ENCODE peak calls at places on chromosomes 1 and 21, in nine cellular contexts. B, N, S, Q, O, K, R, I and L are unnamed samples.

GRCh38 chr1:147223740-147224615 is 1.2 kb downstream of the FMO5 start:
- DNase-seq in R (no peak), K (no peak), B (no peak), N (no peak), O (no peak), S (no peak), I (no peak), Q (no peak), L (no peak)

GRCh38 chr1:116754203-116754977 is at the start of gene CD2:
- DNase-seq in B (peak; percentile 85), Q (no peak), K (no peak), O (no peak), I (no peak), N (peak; percentile 62), S (no peak), R (no peak), L (peak; percentile 42)

GRCh38 chr21:43965911-43966585 is 46.1 kb upstream of the TRAPPC10 start:
- DNase-seq in O (no peak), B (no peak), K (no peak), S (no peak), R (no peak), N (no peak), Q (no peak), I (no peak), L (no peak)

GRCh38 chr21:39575778-39576177 is 37.0 kb upstream of the B3GALT5 start:
- DNase-seq in R (peak; percentile 20), Q (peak; percentile 6), N (no peak), O (no peak), K (no peak), B (no peak), S (peak; percentile 3), I (no peak), L (no peak)

GRCh38 chr1:246597340-246597739 is 31.1 kb downstream of the CNST start:
- DNase-seq in Q (peak; percentile 91), O (no peak), I (peak; percentile 95), B (peak; percentile 71), K (peak; percentile 63), S (peak; percentile 89), R (peak; percentile 60), N (no peak), L (no peak)

GRCh38 chr1:59446257-59446901 is 149.5 kb downstream of the FGGY start:
- DNase-seq in S (peak; percentile 91), Q (peak; percentile 97), R (peak; percentile 73), O (no peak), N (no peak), K (no peak), B (no peak), I (peak; percentile 78), L (no peak)

GRCh38 chr1:110240476-110241210 is 30.5 kb downstream of the KCNC4 start:
- DNase-seq in O (no peak), N (no peak), S (no peak), K (no peak), B (no peak), I (no peak), Q (no peak), R (no peak), L (no peak)

GRCh38 chr1:64940026-64940425 is 26.3 kb downstream of the JAK1 start:
- DNase-seq in O (no peak), S (no peak), Q (no peak), N (no peak), B (no peak), K (no peak), I (peak; percentile 43), R (peak; percentile 39), L (no peak)

GRCh38 chr1:169368406-169368769 is 393 bp downstream of the BLZF1 start:
- DNase-seq in B (peak; percentile 48), K (no peak), S (peak; percentile 17), R (peak; percentile 45), O (peak; percentile 51), Q (peak; percentile 15), I (no peak), N (peak; percentile 49), L (peak; percentile 34)

GRCh38 chr1:17776426-17776825 is 21.3 kb downstream of the ACTL8 start:
- DNase-seq in K (no peak), N (no peak), O (peak; percentile 35), Q (no peak), I (no peak), B (no peak), R (no peak), S (peak; percentile 12), L (no peak)

GRCh38 chr1:48093696-48094518 is 96.7 kb upstream of the TRABD2B start:
- DNase-seq in S (peak; percentile 16), B (peak; percentile 91), Q (peak; percentile 44), O (peak; percentile 92), R (peak; percentile 91), I (peak; percentile 50), K (no peak), N (peak; percentile 73), L (peak; percentile 43)

GRCh38 chr21:43970551-43970950 is 41.6 kb upstream of the TRAPPC10 start:
- DNase-seq in N (no peak), Q (no peak), K (no peak), O (no peak), B (no peak), R (no peak), I (no peak), S (no peak), L (no peak)

GRCh38 chr1:37605061-37605650 is 9.4 kb upstream of the GNL2 start:
- DNase-seq in Q (no peak), R (no peak), K (no peak), N (no peak), O (no peak), I (no peak), B (no peak), S (no peak), L (no peak)

DNA sequence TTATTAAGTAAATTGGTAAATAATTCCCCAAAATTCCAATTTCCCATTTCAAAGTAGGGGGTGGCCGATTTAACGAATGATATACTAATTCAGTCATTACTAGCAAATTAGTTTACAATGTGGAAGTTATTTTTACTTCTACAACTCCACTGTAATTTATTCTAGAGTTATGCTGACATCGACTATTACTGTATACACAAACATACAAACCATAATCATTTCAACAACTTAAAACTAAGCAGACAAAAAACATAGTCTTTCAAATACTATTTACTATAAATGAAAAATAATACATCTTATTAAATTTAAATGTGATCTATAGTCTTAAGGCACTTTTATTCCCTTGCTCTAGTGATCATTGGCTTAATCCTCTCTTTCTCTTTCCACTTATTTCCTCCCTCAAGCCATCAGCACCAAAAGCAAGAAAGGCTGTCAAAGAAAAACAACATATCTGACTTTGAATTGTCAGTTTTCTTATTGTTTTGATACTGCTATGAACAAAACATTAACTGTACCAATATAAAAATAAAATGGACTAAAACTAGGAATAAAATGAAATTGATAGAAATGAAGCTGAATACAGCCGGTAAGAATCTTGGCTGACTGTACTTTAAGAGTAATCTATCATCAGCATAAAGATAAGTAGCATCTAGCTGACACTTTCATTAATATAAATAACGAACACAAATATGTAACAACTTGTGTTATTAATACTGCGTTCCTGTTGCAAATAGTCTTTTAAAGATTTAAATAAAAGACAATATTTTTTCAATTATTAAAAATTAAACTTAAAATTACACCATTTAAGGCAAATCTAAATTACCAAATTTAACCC is 4.1 kb downstream of the CDC42BPA start:
- DNase-seq in N (no peak), R (no peak), K (no peak), O (no peak), I (no peak), B (no peak), Q (no peak), S (no peak), L (no peak)
- H3K4me3 ChIP-seq in N (no peak overlapping the region), R (peak overlapping the region; percentile 88), K (peak overlapping the region; percentile 60), O (peak overlapping the region; percentile 83), I (peak overlapping the region; percentile 76), B (no peak overlapping the region), Q (peak overlapping the region; percentile 59), S (peak overlapping the region; percentile 78), L (peak overlapping the region; percentile 79)

DNA sequence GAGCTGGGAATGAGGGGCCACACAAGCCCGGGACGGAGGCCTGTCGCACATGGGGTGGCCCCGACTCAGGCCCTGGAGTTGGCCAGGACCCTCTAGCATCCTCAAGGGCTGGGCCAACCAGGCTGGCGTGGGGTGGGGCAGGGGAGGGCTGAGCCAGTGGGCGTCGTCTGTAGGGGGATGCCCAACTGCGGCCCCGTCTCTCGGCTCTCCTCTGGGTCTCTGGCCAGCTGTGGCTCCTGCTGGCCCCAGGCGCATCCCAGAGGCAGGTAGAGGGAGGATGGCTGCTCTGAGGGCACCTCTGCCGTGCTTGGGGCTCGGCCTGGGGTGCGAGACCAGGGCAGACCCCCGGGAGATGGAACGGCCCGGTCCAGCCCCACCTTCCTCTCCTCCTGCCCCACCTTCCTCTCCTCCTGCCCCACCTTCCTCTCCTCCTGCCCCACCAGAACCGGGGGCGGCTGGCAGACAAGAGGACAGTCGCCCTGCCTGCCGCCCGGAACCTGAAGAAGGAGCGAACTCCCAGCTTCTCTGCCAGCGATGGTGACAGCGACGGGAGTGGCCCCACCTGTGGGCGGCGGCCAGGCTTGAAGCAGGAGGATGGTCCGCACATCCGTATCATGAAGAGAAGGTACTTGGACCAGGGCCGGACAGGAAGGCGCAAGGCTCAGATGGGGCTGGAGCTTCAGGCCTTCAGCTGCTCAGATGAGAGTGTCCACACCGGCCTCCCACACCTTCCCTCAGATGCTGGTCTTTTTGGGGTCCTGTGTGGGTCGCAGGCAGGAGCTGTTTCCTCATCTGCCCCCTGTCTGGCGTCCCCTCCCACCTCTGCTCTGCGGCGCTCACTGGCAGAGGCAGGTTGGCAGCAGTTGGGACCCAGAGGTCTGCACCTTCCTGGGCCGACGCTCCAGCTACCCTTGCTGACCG is 6.2 kb downstream of the SAMD11 start:
- DNase-seq in Q (no peak), S (no peak), O (no peak), N (no peak), I (no peak), R (no peak), K (no peak), B (no peak), L (no peak)
- H3K4me3 ChIP-seq in Q (no peak overlapping the region), S (no peak overlapping the region), O (no peak overlapping the region), N (no peak overlapping the region), I (no peak overlapping the region), R (no peak overlapping the region), K (no peak overlapping the region), B (no peak overlapping the region), L (no peak overlapping the region)

DNA sequence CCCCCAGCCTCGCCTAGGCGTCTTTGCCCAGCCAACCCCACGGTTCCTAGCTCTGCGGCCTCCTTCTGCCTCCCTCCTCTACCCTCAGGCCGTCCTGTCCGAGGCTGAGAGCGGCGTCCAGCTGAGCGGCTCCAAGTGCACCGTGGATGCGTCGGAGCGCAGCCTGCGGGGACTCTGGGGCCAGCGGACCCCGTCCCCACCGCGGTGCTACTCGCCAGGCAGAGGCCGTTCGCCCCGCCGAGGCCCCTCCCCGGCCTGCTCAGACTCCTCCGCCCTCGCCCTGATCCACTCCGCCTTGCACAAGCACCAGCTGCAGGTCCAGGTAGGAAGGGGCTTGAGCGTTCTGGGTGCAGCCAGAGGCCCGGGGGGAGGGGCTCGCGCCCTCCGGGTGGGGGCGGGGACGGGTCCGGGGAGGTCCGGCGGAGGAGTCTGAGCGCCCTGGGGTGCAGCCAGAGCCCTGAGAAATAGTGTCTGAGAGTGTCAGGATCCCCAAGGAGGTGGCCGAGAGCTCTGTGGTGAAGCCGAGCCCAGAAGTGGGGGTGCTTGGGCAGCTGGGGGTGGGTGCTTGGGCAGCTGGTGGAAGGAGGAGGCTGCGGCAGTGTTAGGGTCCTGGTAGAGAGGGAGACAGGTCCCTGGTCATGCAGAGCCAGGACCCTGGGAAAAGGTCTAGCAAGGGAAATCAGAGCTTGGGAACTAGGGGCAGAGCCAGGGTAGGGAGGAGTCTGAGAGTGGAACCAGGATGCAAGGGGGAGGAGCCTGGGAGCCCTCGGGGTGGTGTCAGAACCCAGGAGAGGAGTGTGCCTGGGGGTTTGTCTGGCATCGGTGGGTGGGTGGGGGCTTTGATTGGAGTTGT is 3.2 kb upstream of the NBPF3 start:
- DNase-seq in R (peak; percentile 11), S (no peak), I (no peak), O (peak; percentile 73), K (no peak), B (no peak), N (no peak), Q (peak; percentile 26), L (no peak)
- H3K4me3 ChIP-seq in R (peak overlapping the region; percentile 14), S (peak overlapping the region; percentile 27), I (peak overlapping the region; percentile 7), O (peak overlapping the region; percentile 50), K (peak overlapping the region; percentile 26), B (peak overlapping the region; percentile 24), N (no peak overlapping the region), Q (peak overlapping the region; percentile 61), L (no peak overlapping the region)

GRCh38 chr21:26041441-26042180 is 129.0 kb downstream of the APP start:
- DNase-seq in S (peak; percentile 60), Q (peak; percentile 78), N (no peak), I (peak; percentile 35), K (no peak), B (no peak), O (no peak), R (peak; percentile 64), L (no peak)
- H3K4me3 ChIP-seq in S (no peak overlapping the region), Q (no peak overlapping the region), N (no peak overlapping the region), I (no peak overlapping the region), K (no peak overlapping the region), B (no peak overlapping the region), O (no peak overlapping the region), R (no peak overlapping the region), L (no peak overlapping the region)